ENCODE peak calls at places on chromosome 19, in four cellular contexts. Y is endothelial cell of umbilical vein, F is Peyer's patch, O is body of pancreas. G is an unnamed sample.

GRCh38 chr19:23311551-23311950 is 61.4 kb upstream of the ZNF724 start:
- DNase-seq in Y (no peak), F (no peak), O (no peak), G (no peak)

GRCh38 chr19:42627916-42628315 is 33.2 kb upstream of the CEACAM8 start:
- DNase-seq in Y (no peak), F (no peak), O (no peak), G (no peak)

GRCh38 chr19:17576758-17577532 is 21.5 kb downstream of the COLGALT1 start:
- DNase-seq in Y (no peak), F (peak; percentile 86), O (no peak), G (no peak)

GRCh38 chr19:29509456-29509855 is 16.3 kb upstream of the VSTM2B start:
- DNase-seq in Y (no peak), F (no peak), O (no peak), G (no peak)

GRCh38 chr19:926595-927043 is 784 bp downstream of the ARID3A start:
- DNase-seq in Y (no peak), F (no peak), O (peak; percentile 60), G (no peak)

GRCh38 chr19:11420429-11420893 is 1.3 kb upstream of the RGL3 start:
- DNase-seq in Y (no peak), F (no peak), O (no peak), G (no peak)

GRCh38 chr19:47013041-47013517 is 6.6 kb upstream of the NPAS1 start:
- DNase-seq in Y (peak; percentile 66), F (peak; percentile 87), O (peak; percentile 86), G (peak; percentile 65)

GRCh38 chr19:2523630-2524311 is 47.8 kb downstream of the GADD45B start:
- DNase-seq in Y (no peak), F (no peak), O (no peak), G (no peak)

GRCh38 chr19:56838930-56839664 is 1.4 kb downstream of the PEG3 start:
- DNase-seq in Y (peak; percentile 16), F (peak; percentile 67), O (peak; percentile 98), G (peak; percentile 98)

GRCh38 chr19:1825909-1826556 is 14.0 kb upstream of the ATP8B3 start:
- DNase-seq in Y (peak; percentile 49), F (peak; percentile 86), O (peak; percentile 79), G (peak; percentile 57)

GRCh38 chr19:9923440-9923839 is 12.9 kb downstream of the OLFM2 start:
- DNase-seq in Y (no peak), F (no peak), O (no peak), G (no peak)

GRCh38 chr19:39303373-39304184 is 7.4 kb downstream of the IFNL1 start:
- DNase-seq in Y (no peak), F (no peak), O (no peak), G (no peak)

GRCh38 chr19:39299832-39300231 is 3.6 kb downstream of the IFNL1 start:
- DNase-seq in Y (no peak), F (no peak), O (no peak), G (no peak)

GRCh38 chr19:39301562-39301961 is 5.4 kb downstream of the IFNL1 start:
- DNase-seq in Y (no peak), F (no peak), O (no peak), G (no peak)

GRCh38 chr19:39299404-39299803 is 3.2 kb downstream of the IFNL1 start:
- DNase-seq in Y (no peak), F (no peak), O (no peak), G (no peak)

DNA sequence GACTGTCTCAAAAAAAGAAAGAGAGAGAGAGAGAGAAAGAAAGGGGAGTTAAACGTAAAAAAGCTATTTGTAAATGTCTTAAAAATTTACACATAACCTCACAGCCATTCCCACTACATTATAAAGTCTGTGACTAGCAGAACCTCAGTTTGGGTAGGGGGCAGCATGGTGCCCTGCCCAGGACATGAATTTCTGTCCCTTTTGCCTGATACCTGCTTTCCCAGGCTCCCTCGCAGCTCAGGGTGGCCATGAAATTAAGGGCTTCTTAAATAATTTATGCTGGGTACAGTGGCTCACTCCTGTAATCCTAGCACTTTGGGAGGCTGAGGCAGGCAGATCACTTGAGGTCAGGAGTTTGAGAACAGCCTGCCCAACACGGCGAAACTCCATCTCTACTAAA is 4.8 kb downstream of the IFNL1 start:
- DNase-seq in Y (no peak), F (no peak), O (no peak), G (no peak)
- TF ChIP-seq POLR2A in Y (no peak), F (no peak), O (no peak), G (no peak)

GRCh38 chr19:40556953-40557530 is 19.6 kb upstream of the SHKBP1 start:
- DNase-seq in Y (no peak), F (no peak), O (no peak), G (no peak)
- H3K27me3 ChIP-seq in Y (peaks cover 21% of the 10 kb centered on the region), F (no peaks in the 10 kb centered on the region), O (peaks cover 8% of the 10 kb centered on the region), G (no peaks in the 10 kb centered on the region)

DNA sequence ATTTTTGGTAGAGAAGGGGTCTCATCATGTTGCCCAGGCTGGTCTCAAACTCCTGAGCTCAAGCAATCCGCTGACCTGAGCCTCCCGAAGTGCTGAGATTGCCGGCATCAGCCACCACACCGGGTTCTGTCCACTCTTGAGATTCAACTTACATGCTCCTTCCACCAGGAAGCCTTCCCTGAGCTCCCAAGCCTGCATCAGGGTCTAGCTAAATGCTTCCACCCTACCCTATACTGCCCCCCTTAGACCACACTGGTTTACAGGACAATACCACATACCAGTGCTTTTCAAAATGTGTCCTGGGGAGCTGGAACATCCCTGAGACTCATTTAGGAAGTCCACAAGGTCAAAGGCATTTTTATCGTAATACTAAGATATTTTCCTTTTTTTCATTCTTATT is 15.1 kb upstream of the CACNG8 start:
- DNase-seq in Y (no peak), F (no peak), O (no peak), G (no peak)
- TF ChIP-seq CTCF in Y (peak; percentile 16), F (no peak), O (no peak), G (no peak)

GRCh38 chr19:16184665-16185122 is 516 bp upstream of the FAM32A start:
- DNase-seq in Y (no peak), F (no peak), O (peak; percentile 22), G (no peak)

GRCh38 chr19:16180611-16181010 is 4.6 kb upstream of the FAM32A start:
- DNase-seq in Y (no peak), F (no peak), O (no peak), G (no peak)

GRCh38 chr19:16188521-16188920 is 3.3 kb downstream of the FAM32A start:
- DNase-seq in Y (no peak), F (no peak), O (no peak), G (no peak)

GRCh38 chr19:16185925-16186234 is 670 bp downstream of the FAM32A start:
- DNase-seq in Y (no peak), F (no peak), O (no peak), G (peak; percentile 17)

GRCh38 chr19:16185123-16185924 is at the start of gene FAM32A:
- DNase-seq in Y (peak; percentile 99), F (peak; percentile 98), O (peak; percentile 100), G (peak; percentile 97)
- TF ChIP-seq POLR2A in Y (peak; percentile 79), F (peak; percentile 91), O (peak; percentile 90), G (peak; percentile 62)

DNA sequence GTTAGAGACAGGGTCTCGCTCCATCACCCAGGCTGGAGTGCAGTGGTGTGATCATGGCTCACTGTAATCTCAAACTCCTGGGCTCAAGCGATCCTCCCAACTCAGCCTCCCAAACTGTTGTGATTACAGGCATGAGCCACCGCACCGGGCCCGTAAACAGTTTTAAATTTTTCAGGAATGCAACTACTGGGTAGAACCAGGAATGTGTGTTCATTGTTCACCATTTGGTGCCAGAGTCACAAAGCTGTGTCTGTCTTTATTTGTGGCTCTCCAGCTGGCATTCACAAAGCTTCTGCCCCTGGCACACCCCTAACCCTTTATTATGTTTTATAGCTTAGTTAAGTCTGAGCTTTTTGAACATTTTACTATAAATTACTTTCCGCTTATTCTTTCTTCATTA is 19.8 kb upstream of the ACP7 start:
- DNase-seq in Y (no peak), F (no peak), O (no peak), G (no peak)
- H3K27me3 ChIP-seq in Y (no peaks in the 10 kb centered on the region), F (no peaks in the 10 kb centered on the region), O (no peaks in the 10 kb centered on the region), G (no peaks in the 10 kb centered on the region)

GRCh38 chr19:4077011-4077382 is 10.3 kb upstream of the ZBTB7A start:
- DNase-seq in Y (no peak), F (no peak), O (no peak), G (no peak)
- TF ChIP-seq CTCF in Y (no peak), F (no peak), O (no peak), G (no peak)

G was measured in prostate gland.